ENCODE peak calls at places on chromosomes 11 and 22, in ten cellular contexts. O, X, N, B, I, C, W, S, V and G are unnamed samples.

GRCh38 chr11:67167086-67167485 is 48.0 kb downstream of the KDM2A start:
- DNase-seq in O (no peak), X (no peak), N (no peak), B (no peak), I (no peak), C (no peak), W (peak; percentile 41), S (no peak), V (no peak), G (no peak)

GRCh38 chr22:38415561-38416321 is 39.3 kb downstream of the KCNJ4 start:
- DNase-seq in O (peak; percentile 40), X (no peak), N (no peak), B (no peak), I (peak; percentile 69), C (no peak), W (no peak), S (peak; percentile 66), V (no peak), G (peak; percentile 64)

GRCh38 chr22:30948930-30949342 is 19.6 kb downstream of the MORC2 start:
- DNase-seq in O (no peak), X (no peak), N (no peak), B (no peak), I (no peak), C (no peak), W (peak; percentile 19), S (no peak), V (no peak), G (no peak)

GRCh38 chr22:27270818-27271510 is 530.6 kb downstream of the MN1 start:
- DNase-seq in O (no peak), X (no peak), N (no peak), B (no peak), I (no peak), C (peak; percentile 47), W (peak; percentile 51), S (peak; percentile 26), V (no peak), G (peak; percentile 37)

GRCh38 chr22:27309713-27310112 is 491.8 kb downstream of the MN1 start:
- DNase-seq in O (no peak), X (no peak), N (no peak), B (no peak), I (no peak), C (no peak), W (no peak), S (no peak), V (no peak), G (no peak)

GRCh38 chr11:93033093-93033492 is 63.6 kb downstream of the MTNR1B start:
- DNase-seq in O (no peak), X (no peak), N (no peak), B (no peak), I (no peak), C (no peak), W (no peak), S (no peak), V (no peak), G (no peak)

GRCh38 chr11:12109591-12110196 is 696 bp upstream of the MICAL2 start:
- DNase-seq in O (no peak), X (no peak), N (no peak), B (no peak), I (no peak), C (no peak), W (no peak), S (no peak), V (no peak), G (no peak)

GRCh38 chr11:79265756-79266322 is 175.0 kb downstream of the TENM4 start:
- DNase-seq in O (no peak), X (no peak), N (no peak), B (no peak), I (no peak), C (peak; percentile 48), W (no peak), S (no peak), V (no peak), G (no peak)

GRCh38 chr11:10307411-10308207 is 2.7 kb downstream of the ADM start:
- DNase-seq in O (peak; percentile 87), X (peak; percentile 67), N (no peak), B (peak; percentile 82), I (peak; percentile 95), C (peak; percentile 95), W (peak; percentile 86), S (peak; percentile 80), V (peak; percentile 85), G (peak; percentile 84)

GRCh38 chr11:84800755-84801346 is 826.3 kb downstream of the DLG2 start:
- DNase-seq in O (no peak), X (no peak), N (no peak), B (peak; percentile 6), I (no peak), C (peak; percentile 9), W (peak; percentile 51), S (no peak), V (no peak), G (no peak)

GRCh38 chr22:49440931-49441330 is 386.7 kb downstream of the BRD1 start:
- DNase-seq in O (no peak), X (no peak), N (no peak), B (no peak), I (no peak), C (no peak), W (no peak), S (no peak), V (no peak), G (no peak)
- TF ChIP-seq CTCF in O (no peak), X (no peak), N (no peak), B (no peak), I (no peak), C (no peak), W (no peak), S (no peak), V (no peak), G (no peak)

GRCh38 chr11:34891611-34892010 is 24.6 kb downstream of the APIP start:
- DNase-seq in O (no peak), X (no peak), N (no peak), B (no peak), I (no peak), C (no peak), W (no peak), S (no peak), V (no peak), G (no peak)

GRCh38 chr11:34886609-34887008 is 29.6 kb downstream of the APIP start:
- DNase-seq in O (no peak), X (no peak), N (no peak), B (no peak), I (no peak), C (no peak), W (no peak), S (no peak), V (no peak), G (no peak)

GRCh38 chr11:34890812-34891211 is 25.4 kb downstream of the APIP start:
- DNase-seq in O (no peak), X (no peak), N (no peak), B (no peak), I (no peak), C (peak; percentile 73), W (peak; percentile 42), S (no peak), V (no peak), G (no peak)

GRCh38 chr11:34887260-34887659 is 28.9 kb downstream of the APIP start:
- DNase-seq in O (no peak), X (no peak), N (no peak), B (no peak), I (no peak), C (no peak), W (no peak), S (no peak), V (no peak), G (no peak)

GRCh38 chr11:34890089-34890488 is 26.1 kb downstream of the APIP start:
- DNase-seq in O (no peak), X (no peak), N (no peak), B (no peak), I (no peak), C (peak; percentile 28), W (no peak), S (no peak), V (no peak), G (no peak)
- TF ChIP-seq CTCF in O (no peak), X (no peak), N (peak; percentile 24), B (no peak), I (no peak), C (peak; percentile 39), W (peak; percentile 50), S (peak; percentile 21), V (no peak), G (peak; percentile 19)

GRCh38 chr11:27304514-27304913 is 58.5 kb downstream of the CCDC34 start:
- DNase-seq in O (no peak), X (no peak), N (no peak), B (no peak), I (no peak), C (no peak), W (no peak), S (no peak), V (no peak), G (no peak)
- TF ChIP-seq CTCF in O (no peak), X (no peak), N (no peak), B (no peak), I (no peak), C (no peak), W (no peak), S (no peak), V (no peak), G (no peak)

GRCh38 chr11:19313140-19313539 is 72.4 kb upstream of the E2F8 start:
- DNase-seq in O (no peak), X (no peak), N (no peak), B (no peak), I (no peak), C (no peak), W (no peak), S (no peak), V (no peak), G (no peak)

GRCh38 chr11:19307498-19307897 is 66.8 kb upstream of the E2F8 start:
- DNase-seq in O (no peak), X (no peak), N (no peak), B (no peak), I (no peak), C (no peak), W (no peak), S (no peak), V (no peak), G (no peak)

GRCh38 chr11:19315511-19315910 is 74.8 kb upstream of the E2F8 start:
- DNase-seq in O (no peak), X (no peak), N (no peak), B (no peak), I (no peak), C (no peak), W (no peak), S (no peak), V (no peak), G (no peak)

GRCh38 chr11:19306570-19306969 is 65.8 kb upstream of the E2F8 start:
- DNase-seq in O (no peak), X (no peak), N (no peak), B (no peak), I (no peak), C (no peak), W (no peak), S (no peak), V (no peak), G (no peak)

DNA sequence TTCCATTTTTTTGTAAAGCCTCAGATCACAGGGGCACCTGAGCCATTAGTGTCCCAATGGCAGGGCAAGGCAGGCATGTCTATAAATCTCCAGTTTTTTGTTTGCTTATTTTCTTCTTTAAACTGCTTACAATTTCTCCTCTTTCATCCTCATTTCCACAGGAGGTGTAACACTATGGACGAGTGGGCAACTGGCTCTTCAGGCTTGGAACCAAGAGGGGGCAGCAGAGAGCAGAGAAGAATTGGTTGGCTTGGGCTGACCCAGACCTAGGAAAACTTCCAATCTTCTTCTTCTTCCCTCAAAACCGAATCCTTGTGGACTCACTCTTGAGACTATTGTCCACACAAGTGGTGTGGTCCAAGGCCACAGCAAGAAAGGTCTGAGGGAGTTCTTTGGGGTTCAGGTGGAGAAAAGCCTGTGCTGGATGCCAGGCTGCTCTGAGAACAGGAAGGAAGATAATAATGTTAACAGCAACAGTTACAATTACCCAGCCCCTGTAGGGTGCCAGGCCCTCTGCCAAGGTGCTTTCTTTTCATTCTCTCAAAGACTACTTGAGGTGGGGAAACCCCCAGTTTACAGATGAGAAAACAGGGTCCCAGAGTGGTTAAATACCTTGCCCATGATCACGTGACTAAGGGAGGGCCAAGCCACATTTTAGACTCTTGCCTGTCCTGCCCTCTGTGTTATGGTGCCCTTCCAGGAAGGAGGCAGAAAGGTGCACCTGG is 70.7 kb upstream of the E2F8 start:
- DNase-seq in O (no peak), X (peak; percentile 66), N (no peak), B (peak; percentile 79), I (no peak), C (peak; percentile 71), W (peak; percentile 13), S (peak; percentile 71), V (peak; percentile 67), G (peak; percentile 52)
- TF ChIP-seq CTCF in O (peak; percentile 78), X (peak; percentile 67), N (peak; percentile 88), B (peak; percentile 81), I (peak; percentile 85), C (peak; percentile 95), W (peak; percentile 97), S (peak; percentile 82), V (peak; percentile 68), G (peak; percentile 88)